ENCODE peak calls at places on chromosomes 6 and 20, in seven cellular contexts. M is IMR-90, V is vagina, Z is HCT116, A is tibial artery, U is heart left ventricle, D is pancreas. I is an unnamed sample.

GRCh38 chr6:45563092-45563491 is 185.4 kb upstream of the SUPT3H start:
- DNase-seq in V (no peak), A (no peak), D (no peak), U (no peak), Z (no peak), M (no peak), I (no peak)

GRCh38 chr6:3455490-3456394 is 1.1 kb downstream of the SLC22A23 start:
- DNase-seq in D (peak; percentile 78), V (no peak), Z (no peak), M (no peak), A (peak; percentile 73), U (peak; percentile 29), I (peak; percentile 18)

GRCh38 chr6:149834513-149835481 is 29.4 kb downstream of the LRP11 start:
- DNase-seq in D (no peak), Z (peak; percentile 72), A (no peak), V (no peak), U (no peak), M (peak; percentile 79), I (peak; percentile 53)

GRCh38 chr20:33830371-33830770 is 19.2 kb downstream of the CHMP4B start:
- DNase-seq in D (no peak), M (peak; percentile 46), A (no peak), Z (no peak), V (no peak), U (no peak), I (no peak)

GRCh38 chr6:30647802-30648460 is 998 bp downstream of the C6orf136 start:
- DNase-seq in M (no peak), V (no peak), D (no peak), U (no peak), A (no peak), Z (no peak), I (no peak)

GRCh38 chr20:8454137-8454712 is 322.2 kb downstream of the PLCB1 start:
- DNase-seq in M (peak; percentile 97), Z (peak; percentile 41), A (no peak), U (no peak), V (no peak), D (no peak), I (peak; percentile 76)

GRCh38 chr6:92893741-92894140 is 525.6 kb downstream of the EPHA7 start:
- DNase-seq in U (no peak), D (no peak), Z (no peak), M (no peak), V (no peak), A (no peak), I (no peak)

GRCh38 chr6:163323719-163324118 is 90.8 kb upstream of the QKI start:
- DNase-seq in U (no peak), Z (no peak), M (no peak), V (no peak), D (no peak), A (no peak), I (no peak)

GRCh38 chr6:1686117-1687098 is 76.7 kb downstream of the FOXC1 start:
- DNase-seq in Z (no peak), M (peak; percentile 96), V (no peak), D (no peak), A (no peak), U (peak; percentile 38), I (no peak)

GRCh38 chr6:150006961-150007464 is 18.3 kb downstream of the RAET1L start:
- DNase-seq in M (peak; percentile 13), V (peak; percentile 49), U (no peak), A (peak; percentile 51), Z (no peak), D (no peak), I (peak; percentile 22)

GRCh38 chr6:149454405-149454848 is 30.4 kb downstream of the ZC3H12D start:
- DNase-seq in V (no peak), A (peak; percentile 99), D (peak; percentile 92), Z (no peak), U (peak; percentile 99), M (peak; percentile 84), I (peak; percentile 97)

GRCh38 chr6:10404107-10404798 is 10.6 kb downstream of the TFAP2A start:
- DNase-seq in U (peak; percentile 88), V (peak; percentile 96), Z (peak; percentile 92), M (peak; percentile 90), A (peak; percentile 94), D (peak; percentile 96), I (peak; percentile 93)

GRCh38 chr6:10406556-10406955 is 8.3 kb downstream of the TFAP2A start:
- DNase-seq in M (no peak), Z (no peak), A (no peak), V (no peak), U (no peak), D (no peak), I (no peak)

GRCh38 chr6:10402648-10403311 is 12.1 kb downstream of the TFAP2A start:
- DNase-seq in U (no peak), A (no peak), Z (no peak), M (no peak), D (no peak), V (no peak), I (no peak)

GRCh38 chr6:10403385-10404106 is 11.3 kb downstream of the TFAP2A start:
- DNase-seq in D (no peak), V (no peak), M (peak; percentile 85), Z (no peak), A (no peak), U (no peak), I (no peak)

DNA sequence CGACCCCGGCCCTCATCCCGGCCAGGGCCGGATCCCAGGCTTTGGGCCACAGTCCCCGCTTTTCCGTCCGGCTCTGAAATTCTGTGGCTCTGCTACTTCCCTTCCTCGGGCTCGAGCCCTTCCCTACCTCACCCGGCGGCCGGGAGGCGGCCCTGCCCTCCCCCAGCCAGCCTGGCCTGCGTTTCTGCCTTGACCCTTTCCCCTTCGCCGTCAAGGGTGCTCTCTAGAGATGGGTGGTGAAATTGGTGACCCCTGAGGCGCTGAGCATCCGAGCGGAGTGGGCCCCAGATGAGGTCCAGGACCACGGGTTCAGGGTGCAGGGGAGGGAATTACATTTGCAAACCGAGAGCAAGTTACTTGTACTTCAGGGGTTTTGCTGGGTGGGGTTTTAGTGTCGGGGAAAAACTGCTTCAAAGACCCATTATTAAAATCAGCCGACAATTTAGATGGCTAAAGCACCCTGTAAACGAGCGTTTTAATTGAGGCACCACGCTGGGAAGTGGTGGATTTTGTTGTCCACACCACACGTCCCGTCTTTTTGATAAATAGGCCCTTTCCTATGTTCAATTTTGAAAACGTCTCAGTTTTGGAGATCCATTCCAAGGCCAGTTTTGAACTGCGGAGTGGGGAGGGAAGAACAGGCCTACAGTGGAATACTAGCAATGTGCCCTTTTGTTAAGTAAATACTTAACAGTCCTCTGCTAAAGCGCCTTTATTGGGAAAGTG is 9.9 kb downstream of the TFAP2A start:
- DNase-seq in M (no peak), Z (no peak), U (no peak), A (no peak), D (no peak), V (no peak), I (no peak)
- H3K4me1 ChIP-seq in M (peaks cover 2% of the 10 kb centered on the region), Z (peaks cover 8% of the 10 kb centered on the region), U (no peaks in the 10 kb centered on the region), A (peaks cover 13% of the 10 kb centered on the region), D (peaks cover 5% of the 10 kb centered on the region), V (peaks cover 21% of the 10 kb centered on the region), I (peaks cover 5% of the 10 kb centered on the region)

GRCh38 chr6:90296346-90297123 is at the start of gene BACH2:
- DNase-seq in D (peak; percentile 94), M (peak; percentile 92), Z (peak; percentile 68), A (peak; percentile 89), V (no peak), U (peak; percentile 92), I (peak; percentile 92)

GRCh38 chr6:90294614-90294988 is 2.0 kb downstream of the BACH2 start:
- DNase-seq in A (no peak), M (no peak), V (no peak), Z (no peak), U (no peak), D (no peak), I (no peak)

GRCh38 chr6:90295854-90296345 is 743 bp downstream of the BACH2 start:
- DNase-seq in V (no peak), A (peak; percentile 80), U (peak; percentile 71), D (peak; percentile 82), Z (no peak), M (peak; percentile 68), I (peak; percentile 54)

GRCh38 chr6:90294008-90294511 is 2.6 kb downstream of the BACH2 start:
- DNase-seq in M (no peak), Z (no peak), D (no peak), A (no peak), V (no peak), U (no peak), I (no peak)

DNA sequence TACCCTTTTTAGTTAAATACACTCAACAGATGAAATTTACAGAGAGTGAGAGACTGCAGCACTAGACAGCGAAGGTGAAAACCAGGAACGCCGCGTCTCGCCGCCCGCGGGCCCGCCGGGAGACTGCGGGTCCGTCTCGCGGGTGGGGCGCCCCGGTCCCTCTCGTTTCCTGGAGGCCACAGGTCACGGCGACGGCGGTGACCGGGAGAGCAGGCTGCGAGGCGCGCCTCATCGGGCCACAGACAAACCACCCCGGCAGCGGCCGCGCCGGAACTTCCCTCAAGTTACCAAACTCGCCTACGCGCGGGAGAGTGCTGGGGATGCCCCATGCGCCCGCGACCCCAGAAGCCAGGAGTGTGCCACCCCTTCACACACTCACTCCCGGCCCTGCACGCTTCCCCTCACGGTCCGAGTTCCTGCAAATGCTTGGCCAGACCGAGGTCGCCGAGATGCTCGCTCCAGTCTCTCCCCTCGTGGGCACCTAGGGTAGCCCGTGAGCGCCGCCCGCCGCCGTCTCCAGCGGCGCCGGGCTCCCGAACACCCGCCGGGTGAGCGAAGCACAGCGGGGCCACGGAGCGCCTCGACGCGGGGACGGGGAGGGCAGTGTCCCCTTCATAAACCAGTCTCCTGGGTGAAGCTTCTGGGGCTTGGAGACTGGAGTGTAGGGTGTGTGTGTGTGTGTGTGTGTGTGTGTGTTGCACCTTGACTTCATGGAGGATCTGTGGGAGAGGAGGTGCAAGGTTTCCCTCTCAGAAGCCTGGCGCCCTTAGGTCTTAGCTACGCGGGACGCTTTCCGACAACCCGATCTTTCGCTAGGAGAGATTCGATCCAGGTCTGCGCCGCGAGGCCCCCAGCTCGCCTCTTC is 1.4 kb downstream of the BACH2 start:
- DNase-seq in M (peak; percentile 43), U (peak; percentile 58), D (peak; percentile 85), A (peak; percentile 67), Z (no peak), V (no peak), I (peak; percentile 29)
- TF ChIP-seq CTCF in M (peak; percentile 39), U (peak; percentile 25), D (no peak), A (peak; percentile 30), Z (no peak), V (no peak), I (no peak)

DNA sequence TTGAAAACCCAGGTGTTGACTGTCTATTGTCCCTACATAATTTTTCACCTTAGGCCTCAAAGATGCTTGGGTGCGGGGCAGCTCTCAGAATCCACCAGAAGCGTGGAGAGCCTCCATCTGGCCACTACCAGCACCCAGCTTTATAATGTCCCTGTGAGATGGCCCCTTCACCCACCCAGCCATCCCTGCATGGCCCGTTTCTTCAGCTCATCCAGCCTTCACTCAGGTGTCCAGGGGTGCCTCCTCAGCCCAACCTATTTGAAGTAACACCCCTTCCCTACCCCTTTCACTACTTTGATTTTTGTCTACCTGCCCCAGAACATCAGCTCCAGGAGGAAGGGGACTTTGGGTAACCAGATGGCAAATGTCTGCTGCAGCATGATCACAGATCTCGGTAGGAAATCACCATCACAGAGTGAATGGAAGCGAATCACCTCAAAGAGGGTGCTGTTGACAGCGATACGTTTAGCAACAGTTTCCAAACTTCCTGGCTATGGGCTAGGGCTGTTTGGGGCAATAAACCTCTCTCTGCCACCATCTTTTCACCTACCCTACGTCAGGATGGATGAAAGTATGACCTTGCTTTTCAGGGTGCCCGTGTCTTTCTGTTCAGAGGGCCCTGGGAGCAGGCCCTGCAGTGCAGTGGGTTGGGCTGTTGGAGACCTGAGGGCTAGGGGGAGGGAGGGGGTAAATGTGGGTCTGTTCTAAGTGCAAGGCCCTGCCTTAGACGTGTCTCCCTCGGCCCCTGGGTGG is 1.2 kb upstream of the SLC17A9 start:
- DNase-seq in A (no peak), V (no peak), M (no peak), D (no peak), U (no peak), Z (no peak), I (no peak)
- H3K4me3 ChIP-seq in A (no peak overlapping the region), V (no peak overlapping the region), M (no peak overlapping the region), D (no peak overlapping the region), U (no peak overlapping the region), Z (peak overlapping the region; percentile 62), I (no peak overlapping the region)

GRCh38 chr6:117481926-117482239 is 591 bp upstream of the DCBLD1 start:
- DNase-seq in D (no peak), U (no peak), Z (no peak), V (no peak), M (no peak), A (no peak), I (no peak)
- H3K4me1 ChIP-seq in D (peaks cover 16% of the 10 kb centered on the region), U (peaks cover 13% of the 10 kb centered on the region), Z (peaks cover 11% of the 10 kb centered on the region), V (peaks cover 32% of the 10 kb centered on the region), M (peaks cover 2% of the 10 kb centered on the region), A (peaks cover 12% of the 10 kb centered on the region), I (no peaks in the 10 kb centered on the region)